ENCODE peak calls at places on chromosomes 5 and 9, in six cellular contexts. D, U, F, I, H and Z are unnamed samples.

GRCh38 chr5:95901676-95902646 is 59.7 kb downstream of the ELL2 start:
- DNase-seq in D (no peak), U (no peak), F (no peak), I (no peak), H (no peak), Z (peak)

GRCh38 chr5:7679663-7680062 is 171.3 kb downstream of the CFAP90 start:
- DNase-seq in D (no peak), U (no peak), F (no peak), I (no peak), H (no peak), Z (no peak)

GRCh38 chr9:130157079-130157478 is 15.1 kb upstream of the NCS1 start:
- DNase-seq in D (no peak), U (no peak), F (no peak), I (no peak), H (no peak), Z (no peak)

GRCh38 chr5:39716532-39716971 is 291.8 kb upstream of the DAB2 start:
- DNase-seq in D (peak), U (no peak), F (peak), I (peak), H (no peak), Z (no peak)

GRCh38 chr9:98899399-98900056 is 44.2 kb upstream of the COL15A1 start:
- DNase-seq in D (peak), U (no peak), F (no peak), I (peak), H (peak), Z (peak)

GRCh38 chr9:71459082-71459481 is 309.2 kb downstream of the CEMIP2 start:
- DNase-seq in D (no peak), U (no peak), F (no peak), I (no peak), H (no peak), Z (no peak)

GRCh38 chr5:67206381-67207328 is 10.1 kb upstream of the CD180 start:
- DNase-seq in D (no peak), U (no peak), F (no peak), I (no peak), H (no peak), Z (no peak)

GRCh38 chr5:144189800-144190429 is 19.2 kb downstream of the KCTD16 start:
- DNase-seq in D (no peak), U (no peak), F (no peak), I (peak), H (peak), Z (no peak)

GRCh38 chr9:132901859-132902831 is 23.4 kb downstream of the SPACA9 start:
- DNase-seq in D (peak), U (no peak), F (peak), I (peak), H (peak), Z (peak)

GRCh38 chr5:10682429-10682746 is 78.6 kb downstream of the DAP start:
- DNase-seq in D (no peak), U (no peak), F (no peak), I (no peak), H (no peak), Z (no peak)

GRCh38 chr9:95505676-95506437 is 10.9 kb downstream of the PTCH1 start:
- DNase-seq in D (peak), U (peak), F (peak), I (peak), H (no peak), Z (no peak)

GRCh38 chr5:162641142-162641813 is 573.7 kb downstream of the GABRG2 start:
- DNase-seq in D (no peak), U (no peak), F (no peak), I (no peak), H (no peak), Z (no peak)

GRCh38 chr5:172906436-172906835 is 52.8 kb upstream of the RPL26L1 start:
- DNase-seq in D (no peak), U (no peak), F (no peak), I (no peak), H (no peak), Z (no peak)

GRCh38 chr5:134873494-134873893 is 677 bp upstream of the TXNDC15 start:
- DNase-seq in D (peak), U (no peak), F (no peak), I (no peak), H (no peak), Z (no peak)

GRCh38 chr9:96149881-96150280 is 152.1 kb downstream of the HSD17B3 start:
- DNase-seq in D (no peak), U (no peak), F (no peak), I (no peak), H (no peak), Z (no peak)

GRCh38 chr9:88983865-88984542 is 7.3 kb upstream of the S1PR3 start:
- DNase-seq in D (no peak), U (no peak), F (no peak), I (no peak), H (no peak), Z (no peak)

GRCh38 chr9:86176468-86176867 is 77.1 kb upstream of the GOLM1 start:
- DNase-seq in D (no peak), U (no peak), F (no peak), I (no peak), H (no peak), Z (no peak)

GRCh38 chr5:133844836-133845235 is 123.6 kb downstream of the C5orf15 start:
- DNase-seq in D (no peak), U (no peak), F (no peak), I (no peak), H (no peak), Z (no peak)

GRCh38 chr9:71357346-71357745 is 235.9 kb upstream of the TRPM3 start:
- DNase-seq in D (no peak), U (no peak), F (no peak), I (no peak), H (no peak), Z (no peak)

GRCh38 chr5:151095341-151096000 is 14.6 kb upstream of the TNIP1 start:
- DNase-seq in D (peak), U (no peak), F (peak), I (peak), H (no peak), Z (peak)

GRCh38 chr5:145941677-145942130 is 5.3 kb downstream of the SH3RF2 start:
- DNase-seq in D (no peak), U (no peak), F (no peak), I (no peak), H (no peak), Z (no peak)

GRCh38 chr5:71782771-71783770 is 64.0 kb downstream of the CARTPT start:
- DNase-seq in D (peak), U (peak), F (peak), I (peak), H (no peak), Z (peak)
- H3K4me3 ChIP-seq in D (no peak), U (peak), F (peak), I (peak), H (no peak), Z (no peak)

GRCh38 chr9:21694424-21694823 is 108.0 kb upstream of the MTAP start:
- DNase-seq in D (no peak), U (peak), F (no peak), I (no peak), H (no peak), Z (no peak)

GRCh38 chr9:21692390-21692789 is 110.0 kb upstream of the MTAP start:
- DNase-seq in D (no peak), U (no peak), F (no peak), I (no peak), H (no peak), Z (no peak)

GRCh38 chr9:21695443-21695842 is 107.0 kb upstream of the MTAP start:
- DNase-seq in D (no peak), U (peak), F (no peak), I (no peak), H (no peak), Z (no peak)

GRCh38 chr9:21695874-21696341 is 106.5 kb upstream of the MTAP start:
- DNase-seq in D (no peak), U (peak), F (no peak), I (no peak), H (no peak), Z (no peak)

DNA sequence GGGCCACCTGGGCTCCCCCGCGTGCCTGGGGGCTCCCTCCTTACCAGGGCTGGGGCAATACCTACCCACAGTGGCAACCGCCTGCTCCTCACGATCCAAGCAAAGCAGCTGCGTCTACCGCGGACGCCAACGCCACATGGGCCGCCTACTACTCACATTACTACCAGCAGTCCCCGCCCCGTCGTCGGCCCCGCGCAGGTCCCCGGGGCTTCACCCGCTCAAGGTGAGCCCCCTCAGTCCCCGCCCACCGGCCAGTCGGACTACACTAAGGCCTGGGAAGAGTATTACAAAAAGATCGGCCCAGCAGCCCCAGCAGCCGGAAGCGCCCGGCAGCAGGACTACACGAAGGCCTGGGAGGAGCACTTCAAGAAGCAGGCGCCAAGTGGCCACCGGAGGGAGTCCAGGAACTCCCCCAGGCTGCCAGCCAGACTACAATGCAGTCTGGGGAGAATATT is 106.0 kb upstream of the MTAP start:
- DNase-seq in D (peak), U (peak), F (no peak), I (no peak), H (no peak), Z (no peak)
- H3K4me3 ChIP-seq in D (no peak), U (no peak), F (no peak), I (no peak), H (no peak), Z (no peak)

GRCh38 chr5:89346573-89346972 is 463.6 kb upstream of the MEF2C start:
- DNase-seq in D (no peak), U (no peak), F (no peak), I (no peak), H (no peak), Z (peak)

GRCh38 chr5:89342106-89342876 is 459.3 kb upstream of the MEF2C start:
- DNase-seq in D (no peak), U (no peak), F (no peak), I (peak), H (peak), Z (peak)

GRCh38 chr5:89338935-89339334 is 456.0 kb upstream of the MEF2C start:
- DNase-seq in D (no peak), U (no peak), F (no peak), I (peak), H (peak), Z (peak)

GRCh38 chr5:89343666-89344065 is 460.7 kb upstream of the MEF2C start:
- DNase-seq in D (no peak), U (no peak), F (no peak), I (no peak), H (no peak), Z (no peak)
- H3K4me3 ChIP-seq in D (no peak), U (no peak), F (no peak), I (no peak), H (no peak), Z (no peak)

DNA sequence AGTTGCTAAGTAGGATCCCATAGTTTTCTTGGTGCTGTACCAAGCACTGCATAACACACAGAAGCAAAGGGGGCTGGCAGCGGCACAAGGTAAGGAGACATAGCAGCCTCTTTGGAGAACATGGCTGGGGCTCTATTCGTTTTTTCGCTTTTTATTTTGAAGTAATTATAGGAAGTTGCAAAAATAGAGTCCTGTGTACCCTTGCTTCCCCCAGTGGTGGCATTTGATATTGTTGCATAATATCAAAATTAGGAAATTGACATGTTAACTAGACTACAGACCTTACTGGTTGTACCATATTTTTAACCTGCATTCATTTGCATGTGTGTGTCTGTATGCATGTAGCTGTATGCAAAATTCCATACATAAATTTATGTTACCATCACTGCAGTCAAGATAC is 6.6 kb upstream of the UBQLN1 start:
- DNase-seq in D (no peak), U (no peak), F (no peak), I (peak), H (no peak), Z (no peak)
- H3K4me3 ChIP-seq in D (no peak), U (no peak), F (no peak), I (no peak), H (no peak), Z (no peak)

GRCh38 chr9:137705906-137706305 is 87.1 kb downstream of the EHMT1 start:
- DNase-seq in D (no peak), U (no peak), F (no peak), I (no peak), H (no peak), Z (no peak)
- H3K4me3 ChIP-seq in D (no peak), U (no peak), F (no peak), I (no peak), H (no peak), Z (no peak)

DNA sequence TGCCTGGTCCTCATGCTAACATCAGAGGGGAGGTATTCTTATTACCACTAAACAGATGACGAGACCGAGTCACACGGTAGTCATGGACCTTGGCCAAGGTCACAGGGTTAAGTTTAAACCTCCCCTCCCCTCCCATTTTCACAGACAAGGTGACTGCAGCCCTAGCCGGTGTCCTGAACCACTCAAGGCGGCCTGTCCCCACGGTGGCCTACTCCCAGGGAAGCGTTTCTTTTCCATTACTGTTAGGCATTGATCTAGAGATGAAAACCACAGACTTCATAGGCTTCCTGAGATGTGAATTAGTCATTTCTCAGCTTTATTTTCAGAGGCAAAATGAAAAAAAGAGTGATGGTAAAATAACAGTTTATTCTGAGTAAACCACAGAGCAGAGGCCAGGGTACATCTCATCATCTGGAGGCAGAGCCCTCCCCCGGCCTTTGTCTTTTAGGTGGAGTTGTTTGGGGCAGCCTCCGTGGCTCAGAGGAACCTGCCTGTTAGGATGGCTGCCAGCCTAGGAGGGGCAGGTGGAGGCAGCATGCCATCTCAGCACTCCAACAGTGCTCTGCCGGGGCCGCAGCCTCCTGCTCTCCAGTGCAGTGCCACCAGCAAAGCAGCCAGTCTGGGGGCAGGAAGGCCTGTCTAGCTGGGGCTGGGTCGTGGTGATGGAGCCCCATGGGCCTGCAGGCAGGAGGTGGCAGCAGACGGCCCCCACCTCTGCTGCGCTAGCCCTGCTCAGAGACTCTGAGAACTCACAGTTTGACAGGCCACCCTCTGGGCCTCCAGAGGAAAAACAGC is 71.2 kb downstream of the RAPGEF1 start:
- DNase-seq in D (no peak), U (no peak), F (no peak), I (peak), H (no peak), Z (no peak)
- H3K4me3 ChIP-seq in D (no peak), U (no peak), F (no peak), I (no peak), H (no peak), Z (no peak)

GRCh38 chr5:38556115-38556598 is 289 bp downstream of the LIFR start:
- DNase-seq in D (no peak), U (peak), F (no peak), I (no peak), H (no peak), Z (no peak)
- H3K4me3 ChIP-seq in D (peak), U (peak), F (peak), I (peak), H (peak), Z (peak)

GRCh38 chr5:9295466-9295801 is 250.4 kb downstream of the SEMA5A start:
- DNase-seq in D (peak), U (no peak), F (no peak), I (no peak), H (no peak), Z (no peak)
- H3K4me3 ChIP-seq in D (no peak), U (no peak), F (no peak), I (no peak), H (no peak), Z (no peak)

DNA sequence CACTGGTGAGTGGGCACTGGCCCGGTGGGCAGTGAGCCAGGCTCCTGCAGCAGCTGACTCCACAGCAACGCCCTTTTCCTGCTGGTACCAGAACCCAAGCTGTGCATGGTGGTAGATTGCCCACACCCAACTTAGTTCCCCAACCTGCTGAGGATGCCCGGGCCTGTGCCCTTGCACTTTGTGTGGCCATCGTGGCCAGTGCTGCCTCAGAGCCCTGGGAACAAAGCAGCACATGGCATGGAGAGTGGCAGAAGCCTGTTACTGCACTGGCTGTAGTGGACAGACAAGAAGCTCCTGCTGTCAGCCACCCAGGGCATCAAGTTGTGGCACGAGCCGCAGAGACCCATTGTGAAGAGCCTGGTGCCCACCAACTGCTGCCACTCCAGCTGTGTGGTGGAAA is 612.9 kb downstream of the DNAH5 start:
- DNase-seq in D (no peak), U (no peak), F (no peak), I (no peak), H (no peak), Z (no peak)
- H3K4me3 ChIP-seq in D (no peak), U (no peak), F (no peak), I (no peak), H (no peak), Z (no peak)

GRCh38 chr9:136343884-136344269 is 16.5 kb downstream of the GPSM1 start:
- DNase-seq in D (no peak), U (no peak), F (no peak), I (no peak), H (no peak), Z (no peak)

GRCh38 chr9:136341769-136342168 is 14.4 kb downstream of the GPSM1 start:
- DNase-seq in D (no peak), U (no peak), F (no peak), I (no peak), H (no peak), Z (no peak)

GRCh38 chr9:136344544-136345280 is 17.4 kb downstream of the GPSM1 start:
- DNase-seq in D (no peak), U (no peak), F (no peak), I (no peak), H (no peak), Z (no peak)

GRCh38 chr9:136342191-136343120 is 15.1 kb downstream of the GPSM1 start:
- DNase-seq in D (peak), U (peak), F (peak), I (peak), H (no peak), Z (no peak)

DNA sequence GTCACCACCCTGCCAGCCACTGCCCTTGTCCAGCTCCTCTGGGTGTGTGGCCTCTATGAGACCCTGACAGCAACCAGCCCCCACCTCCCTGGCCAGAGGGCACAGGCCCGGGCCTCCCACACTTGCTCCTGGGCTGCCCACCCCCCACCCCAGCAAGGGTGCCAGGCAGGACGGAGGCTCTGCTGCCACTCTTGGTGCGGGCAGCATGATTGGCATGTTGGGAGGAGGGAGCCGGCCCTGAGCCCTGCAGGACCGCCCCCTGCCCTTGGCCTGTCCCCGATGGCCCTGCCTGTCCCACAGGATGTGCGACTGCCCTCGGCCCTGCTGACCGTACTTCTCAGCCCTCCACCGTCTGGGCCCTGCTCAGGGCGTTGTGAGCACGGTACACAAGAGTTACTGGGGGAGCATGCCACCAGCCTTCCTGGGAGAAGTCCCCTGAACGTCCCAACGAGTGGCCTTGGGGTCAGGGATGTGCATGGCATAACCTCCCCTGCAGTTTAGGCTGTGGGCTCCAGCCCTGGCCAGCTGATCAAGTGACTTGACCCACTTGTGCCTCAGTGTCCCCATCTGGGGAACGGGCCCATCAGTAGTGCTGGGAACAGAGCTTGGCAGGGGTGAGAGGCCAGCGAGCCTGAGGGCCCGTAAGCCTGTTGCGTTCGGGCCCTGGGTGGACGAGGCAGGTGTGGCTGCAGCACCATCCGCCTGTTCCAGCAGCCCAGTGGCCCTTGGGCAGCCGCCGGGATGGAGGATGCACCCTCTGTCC is 16.0 kb downstream of the GPSM1 start:
- DNase-seq in D (no peak), U (no peak), F (peak), I (no peak), H (no peak), Z (no peak)
- H3K4me3 ChIP-seq in D (no peak), U (peak), F (no peak), I (no peak), H (no peak), Z (no peak)